ENCODE peak calls at places on chromosomes 3 and 15, in four cellular contexts. M is HCT116, C is SK-N-SH, Z is HepG2. X is an unnamed sample.

GRCh38 chr3:76842232-76842631 is 197.7 kb upstream of the ROBO2 start:
- DNase-seq in M (no peak), C (no peak), Z (no peak), X (no peak)

GRCh38 chr3:12875857-12876451 is 34.6 kb upstream of the RPL32 start:
- DNase-seq in M (no peak), C (peak), Z (no peak), X (peak)

GRCh38 chr3:98902341-98902740 is 846 bp upstream of the DCBLD2 start:
- DNase-seq in M (no peak), C (peak), Z (no peak), X (no peak)

GRCh38 chr3:12891985-12892839 is 50.8 kb upstream of the RPL32 start:
- DNase-seq in M (peak), C (peak), Z (peak), X (peak)

GRCh38 chr3:167976880-167977498 is 118.7 kb downstream of the GOLIM4 start:
- DNase-seq in M (no peak), C (no peak), Z (peak), X (no peak)

GRCh38 chr3:46449755-46450552 is 14.8 kb downstream of the LTF start:
- DNase-seq in M (peak), C (peak), Z (no peak), X (peak)

GRCh38 chr3:132721479-132722164 is 587 bp downstream of the NPHP3 start:
- DNase-seq in M (no peak), C (no peak), Z (peak), X (peak)

GRCh38 chr3:50265988-50266387 is 3.0 kb upstream of the SEMA3B start:
- DNase-seq in M (no peak), C (no peak), Z (no peak), X (no peak)

GRCh38 chr3:31911643-31912042 is 69.4 kb downstream of the OSBPL10 start:
- DNase-seq in M (no peak), C (no peak), Z (no peak), X (no peak)

GRCh38 chr3:181694805-181695660 is 16.7 kb upstream of the SOX2 start:
- DNase-seq in M (no peak), C (no peak), Z (no peak), X (no peak)

GRCh38 chr3:100076544-100077529 is 37.5 kb downstream of the FILIP1L start:
- DNase-seq in M (no peak), C (no peak), Z (peak), X (no peak)

GRCh38 chr3:155112661-155113389 is 32.7 kb downstream of the MME start:
- DNase-seq in M (no peak), C (no peak), Z (no peak), X (no peak)

GRCh38 chr3:71503525-71504249 is 79.8 kb downstream of the FOXP1 start:
- DNase-seq in M (no peak), C (no peak), Z (no peak), X (no peak)

GRCh38 chr3:94004301-94004910 is 24.0 kb downstream of the STX19 start:
- DNase-seq in M (peak), C (peak), Z (peak), X (peak)

GRCh38 chr3:142180761-142181362 is 31.5 kb upstream of the TFDP2 start:
- DNase-seq in M (peak), C (peak), Z (peak), X (peak)

GRCh38 chr3:79006077-79006476 is 761.7 kb downstream of the ROBO1 start:
- DNase-seq in M (no peak), C (no peak), Z (no peak), X (no peak)

GRCh38 chr15:36329592-36329991 is 249.8 kb upstream of the CDIN1 start:
- DNase-seq in M (no peak), C (no peak), Z (no peak), X (no peak)

GRCh38 chr3:122784436-122784835 is 9.2 kb downstream of the HSPBAP1 start:
- DNase-seq in M (no peak), C (no peak), Z (no peak), X (no peak)

GRCh38 chr15:35260961-35261360 is 175.9 kb upstream of the NANOGP8 start:
- DNase-seq in M (no peak), C (no peak), Z (no peak), X (no peak)

GRCh38 chr3:169662215-169663070 is 1.1 kb downstream of the MECOM start:
- DNase-seq in M (peak), C (peak), Z (peak), X (peak)

GRCh38 chr3:49966233-49966942 is 26.4 kb downstream of the RBM6 start:
- DNase-seq in M (no peak), C (no peak), Z (no peak), X (no peak)

GRCh38 chr3:177287231-177287630 is 89.9 kb upstream of the TBL1XR1 start:
- DNase-seq in M (no peak), C (no peak), Z (no peak), X (no peak)

GRCh38 chr3:142850395-142851023 is 38.4 kb downstream of the PCOLCE2 start:
- DNase-seq in M (peak), C (no peak), Z (peak), X (peak)

GRCh38 chr3:124566701-124567100 is 163.6 kb upstream of the UMPS start:
- DNase-seq in M (no peak), C (no peak), Z (no peak), X (no peak)

GRCh38 chr15:68372291-68372811 is 59.6 kb downstream of the ITGA11 start:
- DNase-seq in M (peak), C (peak), Z (peak), X (peak)

GRCh38 chr3:50436063-50436674 is 67.3 kb downstream of the CACNA2D2 start:
- DNase-seq in M (peak), C (peak), Z (peak), X (peak)

GRCh38 chr3:105907790-105908189 is 39.0 kb upstream of the CBLB start:
- DNase-seq in M (no peak), C (no peak), Z (no peak), X (no peak)

DNA sequence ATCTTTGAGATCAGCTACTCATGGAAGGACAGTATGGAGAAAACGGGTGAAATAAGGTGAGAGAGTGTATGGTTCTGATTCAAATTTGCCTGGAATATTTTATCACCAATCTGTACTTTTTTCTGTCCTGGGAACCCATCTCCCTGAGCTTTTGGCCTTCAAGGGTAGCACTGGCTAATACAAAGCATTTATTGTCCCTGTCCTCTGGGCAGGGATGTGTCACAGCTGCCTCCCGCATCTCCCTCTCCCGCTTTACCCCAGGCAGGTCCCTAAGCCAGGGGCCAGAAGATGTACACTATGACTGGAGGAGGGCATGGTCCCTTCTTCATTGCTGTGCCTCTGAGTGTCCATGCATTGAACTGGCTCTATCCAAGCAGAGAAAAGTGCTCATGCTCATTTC is 201.7 kb upstream of the CHRNA7 start:
- DNase-seq in M (no peak), C (no peak), Z (no peak), X (no peak)
- TF ChIP-seq ELF1 in M (no peak), C (no peak), Z (no peak), X (no peak)

DNA sequence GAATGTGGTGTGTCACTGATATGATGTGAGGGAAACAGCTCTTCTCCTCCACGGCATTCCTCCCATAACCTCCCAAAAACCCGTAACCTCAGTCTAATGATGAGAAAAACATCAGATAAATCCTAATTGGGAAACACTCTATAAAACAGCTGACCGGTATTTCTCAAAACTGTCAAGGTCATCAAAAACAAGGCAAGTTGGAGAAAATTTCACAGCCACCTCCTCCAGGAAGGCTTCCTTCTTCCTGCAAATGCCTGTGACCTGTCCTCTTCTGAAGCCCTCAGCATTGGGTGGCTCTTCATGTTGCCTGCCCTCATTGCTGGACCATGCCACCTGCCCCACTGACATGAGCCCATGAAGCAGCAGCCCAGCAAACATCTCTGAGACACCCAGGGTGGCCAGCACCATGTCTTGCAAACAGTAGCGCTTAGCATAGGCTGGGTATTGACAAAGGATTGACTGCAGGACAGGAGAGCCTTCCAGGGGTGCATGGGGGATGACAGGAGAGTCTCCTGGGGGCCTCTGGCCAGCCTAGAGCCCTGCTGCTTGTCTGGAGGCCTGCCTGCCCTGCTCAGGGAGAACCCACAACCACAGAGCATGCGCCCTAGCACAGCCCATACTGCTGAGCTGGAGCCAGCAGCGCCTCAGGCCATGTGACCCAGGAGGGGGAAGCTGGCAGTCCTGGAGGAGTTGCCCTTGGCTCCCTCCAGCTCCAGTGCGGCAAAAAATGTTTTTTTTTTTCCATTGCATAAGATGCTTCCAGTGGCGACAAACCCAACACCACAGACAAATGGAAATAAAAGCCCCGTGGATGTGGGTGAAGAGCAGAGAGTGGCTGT is 49.7 kb downstream of the XXYLT1 start:
- DNase-seq in M (no peak), C (peak), Z (no peak), X (no peak)
- TF ChIP-seq ZBTB33 in M (no peak), C (no peak), Z (no peak), X (no peak)

GRCh38 chr3:145145461-145145860 is 1015.5 kb downstream of the PLOD2 start:
- DNase-seq in M (no peak), C (no peak), Z (no peak), X (no peak)

GRCh38 chr3:145144361-145144760 is 1016.6 kb downstream of the PLOD2 start:
- DNase-seq in M (no peak), C (no peak), Z (no peak), X (no peak)
- TF ChIP-seq ELF1 in M (no peak), C (no peak), Z (no peak), X (no peak)

DNA sequence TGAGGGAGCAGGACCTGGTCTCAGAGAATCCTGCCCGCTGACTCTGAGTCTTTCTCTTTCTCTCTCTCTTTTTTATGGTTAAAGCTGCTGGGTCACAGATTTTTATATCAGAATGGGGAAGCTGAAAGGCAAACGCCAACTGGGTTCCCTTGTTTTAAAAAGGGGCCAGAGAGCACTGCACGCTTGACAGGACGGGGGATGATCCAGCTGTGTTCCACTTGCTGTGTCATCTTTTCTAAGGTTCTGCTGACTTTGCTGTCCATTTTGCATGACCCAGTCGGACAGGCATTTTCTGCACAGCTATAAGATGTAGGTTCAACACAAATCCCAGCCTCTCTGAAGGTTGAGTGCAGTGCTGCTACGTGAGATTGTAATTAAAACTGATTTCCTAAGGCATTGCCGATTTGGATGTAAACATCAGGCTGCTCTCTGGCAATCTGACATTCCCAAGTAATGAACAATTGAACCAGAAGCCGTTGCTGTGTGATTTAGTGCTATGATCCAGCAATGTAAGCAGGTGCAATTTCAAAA is 25.8 kb downstream of the ARHGEF3 start:
- DNase-seq in M (no peak), C (no peak), Z (no peak), X (no peak)
- TF ChIP-seq ZBTB33 in M (no peak), C (no peak), Z (no peak), X (no peak)

GRCh38 chr3:7917443-7918151 is 584.0 kb upstream of the LMCD1 start:
- DNase-seq in M (no peak), C (no peak), Z (no peak), X (no peak)
- TF ChIP-seq ELF1 in M (no peak), C (no peak), Z (no peak), X (no peak)

GRCh38 chr15:80856400-80856799 is 77.2 kb downstream of the CEMIP start:
- DNase-seq in M (no peak), C (peak), Z (peak), X (peak)

GRCh38 chr15:80856809-80857377 is 77.7 kb downstream of the CEMIP start:
- DNase-seq in M (peak), C (no peak), Z (peak), X (no peak)

GRCh38 chr15:80852676-80853075 is 73.5 kb downstream of the CEMIP start:
- DNase-seq in M (no peak), C (no peak), Z (no peak), X (no peak)

GRCh38 chr15:80854104-80854503 is 74.9 kb downstream of the CEMIP start:
- DNase-seq in M (no peak), C (no peak), Z (no peak), X (no peak)

GRCh38 chr15:80855206-80855605 is 76.0 kb downstream of the CEMIP start:
- DNase-seq in M (no peak), C (no peak), Z (no peak), X (no peak)
- TF ChIP-seq ZBTB33 in M (no peak), C (no peak), Z (no peak), X (no peak)

X was measured in K562.